ENCODE peak calls at places on chromosomes 6 and 20, in eight cellular contexts. One of them, this sample, is unnamed.

GRCh38 chr6:69631552-69632346 is 165.1 kb downstream of the LMBRD1 start:
- DNase-seq in cardiac fibroblast: no peak
- DNase-seq in T-helper 1 cell: no peak
- DNase-seq in NCI-H1092 treated with DMSO at 0.1 percent for 48 hours: no peak
- DNase-seq in CD4-positive, CD25-positive, alpha-beta regulatory T cell: no peak
- DNase-seq in lower lobe of right lung: no peak
- DNase-seq in Peyer's patch: no peak
- DNase-seq in body of pancreas: no peak
- DNase-seq in this sample: no peak

GRCh38 chr20:25065625-25066338 is 7.8 kb upstream of the ACSS1 start:
- DNase-seq in cardiac fibroblast: peak
- DNase-seq in T-helper 1 cell: peak
- DNase-seq in NCI-H1092 treated with DMSO at 0.1 percent for 48 hours: peak
- DNase-seq in CD4-positive, CD25-positive, alpha-beta regulatory T cell: peak
- DNase-seq in lower lobe of right lung: no peak
- DNase-seq in Peyer's patch: peak
- DNase-seq in body of pancreas: peak
- DNase-seq in this sample: peak

GRCh38 chr20:41534170-41534569 is 84.0 kb downstream of the CHD6 start:
- DNase-seq in cardiac fibroblast: no peak
- DNase-seq in T-helper 1 cell: no peak
- DNase-seq in NCI-H1092 treated with DMSO at 0.1 percent for 48 hours: no peak
- DNase-seq in CD4-positive, CD25-positive, alpha-beta regulatory T cell: no peak
- DNase-seq in lower lobe of right lung: no peak
- DNase-seq in Peyer's patch: no peak
- DNase-seq in body of pancreas: no peak
- DNase-seq in this sample: no peak

GRCh38 chr6:104754788-104755409 is 104.8 kb downstream of the HACE1 start:
- DNase-seq in cardiac fibroblast: peak
- DNase-seq in T-helper 1 cell: no peak
- DNase-seq in NCI-H1092 treated with DMSO at 0.1 percent for 48 hours: no peak
- DNase-seq in CD4-positive, CD25-positive, alpha-beta regulatory T cell: no peak
- DNase-seq in lower lobe of right lung: no peak
- DNase-seq in Peyer's patch: no peak
- DNase-seq in body of pancreas: no peak
- DNase-seq in this sample: no peak

GRCh38 chr6:31690231-31691077 is 9.6 kb upstream of the LY6G5C start:
- DNase-seq in cardiac fibroblast: no peak
- DNase-seq in T-helper 1 cell: no peak
- DNase-seq in NCI-H1092 treated with DMSO at 0.1 percent for 48 hours: no peak
- DNase-seq in CD4-positive, CD25-positive, alpha-beta regulatory T cell: no peak
- DNase-seq in lower lobe of right lung: no peak
- DNase-seq in Peyer's patch: peak
- DNase-seq in body of pancreas: no peak
- DNase-seq in this sample: no peak

GRCh38 chr20:53839423-53840176 is 230.8 kb downstream of the BCAS1 start:
- DNase-seq in cardiac fibroblast: no peak
- DNase-seq in T-helper 1 cell: peak
- DNase-seq in NCI-H1092 treated with DMSO at 0.1 percent for 48 hours: no peak
- DNase-seq in CD4-positive, CD25-positive, alpha-beta regulatory T cell: peak
- DNase-seq in lower lobe of right lung: peak
- DNase-seq in Peyer's patch: peak
- DNase-seq in body of pancreas: peak
- DNase-seq in this sample: peak

GRCh38 chr6:4209201-4209600 is 73.8 kb upstream of the ECI2 start:
- DNase-seq in cardiac fibroblast: no peak
- DNase-seq in T-helper 1 cell: no peak
- DNase-seq in NCI-H1092 treated with DMSO at 0.1 percent for 48 hours: no peak
- DNase-seq in CD4-positive, CD25-positive, alpha-beta regulatory T cell: no peak
- DNase-seq in lower lobe of right lung: no peak
- DNase-seq in Peyer's patch: no peak
- DNase-seq in body of pancreas: no peak
- DNase-seq in this sample: no peak

GRCh38 chr6:152223622-152224021 is 413.5 kb downstream of the SYNE1 start:
- DNase-seq in cardiac fibroblast: no peak
- DNase-seq in T-helper 1 cell: no peak
- DNase-seq in NCI-H1092 treated with DMSO at 0.1 percent for 48 hours: no peak
- DNase-seq in CD4-positive, CD25-positive, alpha-beta regulatory T cell: no peak
- DNase-seq in lower lobe of right lung: no peak
- DNase-seq in Peyer's patch: no peak
- DNase-seq in body of pancreas: no peak
- DNase-seq in this sample: no peak

GRCh38 chr6:42434237-42434636 is 17.5 kb downstream of the TRERF1 start:
- DNase-seq in cardiac fibroblast: no peak
- DNase-seq in T-helper 1 cell: no peak
- DNase-seq in NCI-H1092 treated with DMSO at 0.1 percent for 48 hours: no peak
- DNase-seq in CD4-positive, CD25-positive, alpha-beta regulatory T cell: no peak
- DNase-seq in lower lobe of right lung: no peak
- DNase-seq in Peyer's patch: no peak
- DNase-seq in body of pancreas: no peak
- DNase-seq in this sample: no peak

GRCh38 chr6:27295301-27296079 is 16.6 kb downstream of the POM121L2 start:
- DNase-seq in cardiac fibroblast: peak
- DNase-seq in T-helper 1 cell: no peak
- DNase-seq in NCI-H1092 treated with DMSO at 0.1 percent for 48 hours: no peak
- DNase-seq in CD4-positive, CD25-positive, alpha-beta regulatory T cell: no peak
- DNase-seq in lower lobe of right lung: no peak
- DNase-seq in Peyer's patch: no peak
- DNase-seq in body of pancreas: no peak
- DNase-seq in this sample: no peak

GRCh38 chr6:81997091-81997926 is 244.8 kb upstream of the TENT5A start:
- DNase-seq in cardiac fibroblast: peak
- DNase-seq in T-helper 1 cell: no peak
- DNase-seq in NCI-H1092 treated with DMSO at 0.1 percent for 48 hours: no peak
- DNase-seq in CD4-positive, CD25-positive, alpha-beta regulatory T cell: no peak
- DNase-seq in lower lobe of right lung: no peak
- DNase-seq in Peyer's patch: no peak
- DNase-seq in body of pancreas: no peak
- DNase-seq in this sample: no peak

GRCh38 chr20:53575481-53576194 is 18.0 kb downstream of the ZNF217 start:
- DNase-seq in cardiac fibroblast: no peak
- DNase-seq in T-helper 1 cell: no peak
- DNase-seq in NCI-H1092 treated with DMSO at 0.1 percent for 48 hours: no peak
- DNase-seq in CD4-positive, CD25-positive, alpha-beta regulatory T cell: no peak
- DNase-seq in lower lobe of right lung: no peak
- DNase-seq in Peyer's patch: peak
- DNase-seq in body of pancreas: no peak
- DNase-seq in this sample: no peak

GRCh38 chr20:32344835-32345506 is 13.2 kb upstream of the ASXL1 start:
- DNase-seq in cardiac fibroblast: no peak
- DNase-seq in T-helper 1 cell: no peak
- DNase-seq in NCI-H1092 treated with DMSO at 0.1 percent for 48 hours: no peak
- DNase-seq in CD4-positive, CD25-positive, alpha-beta regulatory T cell: no peak
- DNase-seq in lower lobe of right lung: no peak
- DNase-seq in Peyer's patch: no peak
- DNase-seq in body of pancreas: no peak
- DNase-seq in this sample: no peak

GRCh38 chr6:41386594-41386993 is 51.2 kb downstream of the NCR2 start:
- DNase-seq in cardiac fibroblast: no peak
- DNase-seq in T-helper 1 cell: no peak
- DNase-seq in NCI-H1092 treated with DMSO at 0.1 percent for 48 hours: no peak
- DNase-seq in CD4-positive, CD25-positive, alpha-beta regulatory T cell: no peak
- DNase-seq in lower lobe of right lung: no peak
- DNase-seq in Peyer's patch: no peak
- DNase-seq in body of pancreas: no peak
- DNase-seq in this sample: no peak

GRCh38 chr6:3350252-3350826 is 91.6 kb downstream of the PSMG4 start:
- DNase-seq in cardiac fibroblast: no peak
- DNase-seq in T-helper 1 cell: no peak
- DNase-seq in NCI-H1092 treated with DMSO at 0.1 percent for 48 hours: no peak
- DNase-seq in CD4-positive, CD25-positive, alpha-beta regulatory T cell: no peak
- DNase-seq in lower lobe of right lung: no peak
- DNase-seq in Peyer's patch: no peak
- DNase-seq in body of pancreas: no peak
- DNase-seq in this sample: no peak

GRCh38 chr6:118800394-118801071 is 93.4 kb upstream of the ASF1A start:
- DNase-seq in cardiac fibroblast: peak
- DNase-seq in T-helper 1 cell: peak
- DNase-seq in NCI-H1092 treated with DMSO at 0.1 percent for 48 hours: peak
- DNase-seq in CD4-positive, CD25-positive, alpha-beta regulatory T cell: peak
- DNase-seq in lower lobe of right lung: peak
- DNase-seq in Peyer's patch: peak
- DNase-seq in body of pancreas: peak
- DNase-seq in this sample: peak

GRCh38 chr6:115441671-115442070 is 619.0 kb downstream of the FRK start:
- DNase-seq in cardiac fibroblast: no peak
- DNase-seq in T-helper 1 cell: no peak
- DNase-seq in NCI-H1092 treated with DMSO at 0.1 percent for 48 hours: no peak
- DNase-seq in CD4-positive, CD25-positive, alpha-beta regulatory T cell: no peak
- DNase-seq in lower lobe of right lung: no peak
- DNase-seq in Peyer's patch: no peak
- DNase-seq in body of pancreas: no peak
- DNase-seq in this sample: no peak

GRCh38 chr6:7264041-7264440 is 49.0 kb downstream of the SSR1 start:
- DNase-seq in cardiac fibroblast: no peak
- DNase-seq in T-helper 1 cell: no peak
- DNase-seq in NCI-H1092 treated with DMSO at 0.1 percent for 48 hours: no peak
- DNase-seq in CD4-positive, CD25-positive, alpha-beta regulatory T cell: no peak
- DNase-seq in lower lobe of right lung: no peak
- DNase-seq in Peyer's patch: peak
- DNase-seq in body of pancreas: no peak
- DNase-seq in this sample: no peak

GRCh38 chr6:7108964-7109836 is 1.4 kb downstream of the RREB1 start:
- DNase-seq in cardiac fibroblast: peak
- DNase-seq in T-helper 1 cell: peak
- DNase-seq in NCI-H1092 treated with DMSO at 0.1 percent for 48 hours: no peak
- DNase-seq in CD4-positive, CD25-positive, alpha-beta regulatory T cell: peak
- DNase-seq in lower lobe of right lung: peak
- DNase-seq in Peyer's patch: peak
- DNase-seq in body of pancreas: peak
- DNase-seq in this sample: peak

GRCh38 chr20:4814696-4815252 is 93.1 kb downstream of the PRND start:
- DNase-seq in cardiac fibroblast: no peak
- DNase-seq in T-helper 1 cell: peak
- DNase-seq in NCI-H1092 treated with DMSO at 0.1 percent for 48 hours: no peak
- DNase-seq in CD4-positive, CD25-positive, alpha-beta regulatory T cell: peak
- DNase-seq in lower lobe of right lung: peak
- DNase-seq in Peyer's patch: peak
- DNase-seq in body of pancreas: peak
- DNase-seq in this sample: peak

GRCh38 chr20:2005831-2006426 is 12.1 kb upstream of the PDYN start:
- DNase-seq in cardiac fibroblast: peak
- DNase-seq in T-helper 1 cell: peak
- DNase-seq in NCI-H1092 treated with DMSO at 0.1 percent for 48 hours: peak
- DNase-seq in CD4-positive, CD25-positive, alpha-beta regulatory T cell: peak
- DNase-seq in lower lobe of right lung: peak
- DNase-seq in Peyer's patch: peak
- DNase-seq in body of pancreas: peak
- DNase-seq in this sample: peak

GRCh38 chr20:325889-326644 is 715 bp downstream of the SOX12 start:
- DNase-seq in cardiac fibroblast: peak
- DNase-seq in T-helper 1 cell: peak
- DNase-seq in NCI-H1092 treated with DMSO at 0.1 percent for 48 hours: peak
- DNase-seq in CD4-positive, CD25-positive, alpha-beta regulatory T cell: peak
- DNase-seq in lower lobe of right lung: peak
- DNase-seq in Peyer's patch: peak
- DNase-seq in body of pancreas: peak
- DNase-seq in this sample: peak

GRCh38 chr6:99349620-99350141 is at the start of gene FAXC:
- DNase-seq in cardiac fibroblast: peak
- DNase-seq in T-helper 1 cell: no peak
- DNase-seq in NCI-H1092 treated with DMSO at 0.1 percent for 48 hours: peak
- DNase-seq in CD4-positive, CD25-positive, alpha-beta regulatory T cell: no peak
- DNase-seq in lower lobe of right lung: peak
- DNase-seq in Peyer's patch: no peak
- DNase-seq in body of pancreas: peak
- DNase-seq in this sample: no peak

GRCh38 chr6:15507221-15507620 is 155.6 kb downstream of the DTNBP1 start:
- DNase-seq in cardiac fibroblast: no peak
- DNase-seq in T-helper 1 cell: no peak
- DNase-seq in NCI-H1092 treated with DMSO at 0.1 percent for 48 hours: no peak
- DNase-seq in CD4-positive, CD25-positive, alpha-beta regulatory T cell: no peak
- DNase-seq in lower lobe of right lung: no peak
- DNase-seq in Peyer's patch: peak
- DNase-seq in body of pancreas: no peak
- DNase-seq in this sample: no peak

This sample was measured in central memory CD4-positive, alpha-beta T cell.